ENCODE peak calls at places on chromosomes 13 and 19, in nine cellular contexts. One of them, this sample, is unnamed.

GRCh38 chr19:48683349-48683748 is 10.5 kb upstream of the NTN5 start:
- DNase-seq in A673: no peak
- DNase-seq in NCI-H1694: no peak
- DNase-seq in CD4-positive, CD25-positive, alpha-beta regulatory T cell: no peak
- DNase-seq in osteocyte: no peak
- DNase-seq in psoas muscle: peak
- DNase-seq in nephron progenitor cell: no peak
- DNase-seq in LHCN-M2: no peak
- DNase-seq in hypothalamus: peak
- DNase-seq in this sample: no peak

GRCh38 chr19:4582980-4583842 is 23.7 kb upstream of the SEMA6B start:
- DNase-seq in A673: no peak
- DNase-seq in NCI-H1694: no peak
- DNase-seq in CD4-positive, CD25-positive, alpha-beta regulatory T cell: no peak
- DNase-seq in osteocyte: no peak
- DNase-seq in psoas muscle: no peak
- DNase-seq in nephron progenitor cell: no peak
- DNase-seq in LHCN-M2: peak
- DNase-seq in hypothalamus: no peak
- DNase-seq in this sample: no peak

GRCh38 chr19:42657551-42657950 is 62.8 kb upstream of the CEACAM8 start:
- DNase-seq in A673: no peak
- DNase-seq in NCI-H1694: no peak
- DNase-seq in CD4-positive, CD25-positive, alpha-beta regulatory T cell: no peak
- DNase-seq in osteocyte: no peak
- DNase-seq in psoas muscle: no peak
- DNase-seq in nephron progenitor cell: no peak
- DNase-seq in LHCN-M2: no peak
- DNase-seq in hypothalamus: no peak
- DNase-seq in this sample: no peak

GRCh38 chr13:23570099-23570926 is at the start of gene TNFRSF19:
- DNase-seq in A673: peak
- DNase-seq in NCI-H1694: peak
- DNase-seq in CD4-positive, CD25-positive, alpha-beta regulatory T cell: no peak
- DNase-seq in osteocyte: no peak
- DNase-seq in psoas muscle: no peak
- DNase-seq in nephron progenitor cell: peak
- DNase-seq in LHCN-M2: peak
- DNase-seq in hypothalamus: no peak
- DNase-seq in this sample: no peak

GRCh38 chr13:109323338-109323737 is 463.0 kb downstream of the IRS2 start:
- DNase-seq in A673: no peak
- DNase-seq in NCI-H1694: no peak
- DNase-seq in CD4-positive, CD25-positive, alpha-beta regulatory T cell: no peak
- DNase-seq in osteocyte: no peak
- DNase-seq in psoas muscle: no peak
- DNase-seq in nephron progenitor cell: no peak
- DNase-seq in LHCN-M2: no peak
- DNase-seq in hypothalamus: no peak
- DNase-seq in this sample: no peak

GRCh38 chr19:30449673-30450072 is 77.5 kb downstream of the ZNF536 start:
- DNase-seq in A673: no peak
- DNase-seq in NCI-H1694: no peak
- DNase-seq in CD4-positive, CD25-positive, alpha-beta regulatory T cell: no peak
- DNase-seq in osteocyte: no peak
- DNase-seq in psoas muscle: no peak
- DNase-seq in nephron progenitor cell: no peak
- DNase-seq in LHCN-M2: no peak
- DNase-seq in hypothalamus: no peak
- DNase-seq in this sample: no peak

GRCh38 chr19:39480337-39481228 is at the start of gene TIMM50:
- DNase-seq in A673: peak
- DNase-seq in NCI-H1694: peak
- DNase-seq in CD4-positive, CD25-positive, alpha-beta regulatory T cell: peak
- DNase-seq in osteocyte: peak
- DNase-seq in psoas muscle: peak
- DNase-seq in nephron progenitor cell: peak
- DNase-seq in LHCN-M2: peak
- DNase-seq in hypothalamus: peak
- DNase-seq in this sample: peak

GRCh38 chr19:33100894-33101644 is 20.1 kb downstream of the GPATCH1 start:
- DNase-seq in A673: no peak
- DNase-seq in NCI-H1694: no peak
- DNase-seq in CD4-positive, CD25-positive, alpha-beta regulatory T cell: no peak
- DNase-seq in osteocyte: no peak
- DNase-seq in psoas muscle: no peak
- DNase-seq in nephron progenitor cell: no peak
- DNase-seq in LHCN-M2: no peak
- DNase-seq in hypothalamus: no peak
- DNase-seq in this sample: no peak

GRCh38 chr19:14487370-14488125 is 8.4 kb downstream of the GIPC1 start:
- DNase-seq in A673: no peak
- DNase-seq in NCI-H1694: no peak
- DNase-seq in CD4-positive, CD25-positive, alpha-beta regulatory T cell: no peak
- DNase-seq in osteocyte: no peak
- DNase-seq in psoas muscle: no peak
- DNase-seq in nephron progenitor cell: no peak
- DNase-seq in LHCN-M2: no peak
- DNase-seq in hypothalamus: no peak
- DNase-seq in this sample: no peak

GRCh38 chr13:36297259-36297599 is 385 bp downstream of the CCDC169 start:
- DNase-seq in A673: peak
- DNase-seq in NCI-H1694: no peak
- DNase-seq in CD4-positive, CD25-positive, alpha-beta regulatory T cell: no peak
- DNase-seq in osteocyte: no peak
- DNase-seq in psoas muscle: no peak
- DNase-seq in nephron progenitor cell: no peak
- DNase-seq in LHCN-M2: peak
- DNase-seq in hypothalamus: no peak
- DNase-seq in this sample: no peak

GRCh38 chr13:38688674-38689073 is 1.8 kb downstream of the FREM2 start:
- DNase-seq in A673: no peak
- DNase-seq in NCI-H1694: no peak
- DNase-seq in CD4-positive, CD25-positive, alpha-beta regulatory T cell: no peak
- DNase-seq in osteocyte: no peak
- DNase-seq in psoas muscle: no peak
- DNase-seq in nephron progenitor cell: no peak
- DNase-seq in LHCN-M2: no peak
- DNase-seq in hypothalamus: no peak
- DNase-seq in this sample: no peak

GRCh38 chr13:75705395-75705794 is 69.3 kb downstream of the LMO7 start:
- DNase-seq in A673: no peak
- DNase-seq in NCI-H1694: no peak
- DNase-seq in CD4-positive, CD25-positive, alpha-beta regulatory T cell: no peak
- DNase-seq in osteocyte: no peak
- DNase-seq in psoas muscle: no peak
- DNase-seq in nephron progenitor cell: no peak
- DNase-seq in LHCN-M2: peak
- DNase-seq in hypothalamus: no peak
- DNase-seq in this sample: no peak

GRCh38 chr19:12954150-12954962 is 2.7 kb downstream of the GADD45GIP1 start:
- DNase-seq in A673: no peak
- DNase-seq in NCI-H1694: no peak
- DNase-seq in CD4-positive, CD25-positive, alpha-beta regulatory T cell: no peak
- DNase-seq in osteocyte: no peak
- DNase-seq in psoas muscle: no peak
- DNase-seq in nephron progenitor cell: no peak
- DNase-seq in LHCN-M2: no peak
- DNase-seq in hypothalamus: no peak
- DNase-seq in this sample: no peak

GRCh38 chr13:99434258-99434788 is 66.9 kb upstream of the TM9SF2 start:
- DNase-seq in A673: no peak
- DNase-seq in NCI-H1694: no peak
- DNase-seq in CD4-positive, CD25-positive, alpha-beta regulatory T cell: peak
- DNase-seq in osteocyte: no peak
- DNase-seq in psoas muscle: no peak
- DNase-seq in nephron progenitor cell: no peak
- DNase-seq in LHCN-M2: no peak
- DNase-seq in hypothalamus: no peak
- DNase-seq in this sample: peak

GRCh38 chr13:98014766-98015165 is 61.3 kb downstream of the IPO5 start:
- DNase-seq in A673: peak
- DNase-seq in NCI-H1694: no peak
- DNase-seq in CD4-positive, CD25-positive, alpha-beta regulatory T cell: no peak
- DNase-seq in osteocyte: no peak
- DNase-seq in psoas muscle: no peak
- DNase-seq in nephron progenitor cell: no peak
- DNase-seq in LHCN-M2: peak
- DNase-seq in hypothalamus: no peak
- DNase-seq in this sample: no peak

GRCh38 chr13:102020611-102021216 is 381.1 kb downstream of the FGF14 start:
- DNase-seq in A673: no peak
- DNase-seq in NCI-H1694: no peak
- DNase-seq in CD4-positive, CD25-positive, alpha-beta regulatory T cell: no peak
- DNase-seq in osteocyte: no peak
- DNase-seq in psoas muscle: no peak
- DNase-seq in nephron progenitor cell: no peak
- DNase-seq in LHCN-M2: no peak
- DNase-seq in hypothalamus: no peak
- DNase-seq in this sample: no peak

GRCh38 chr13:102597029-102598015 is 536 bp downstream of the TPP2 start:
- DNase-seq in A673: peak
- DNase-seq in NCI-H1694: no peak
- DNase-seq in CD4-positive, CD25-positive, alpha-beta regulatory T cell: peak
- DNase-seq in osteocyte: no peak
- DNase-seq in psoas muscle: peak
- DNase-seq in nephron progenitor cell: peak
- DNase-seq in LHCN-M2: peak
- DNase-seq in hypothalamus: no peak
- DNase-seq in this sample: no peak

GRCh38 chr13:24263652-24264051 is 45.7 kb upstream of the C1QTNF9 start:
- DNase-seq in A673: no peak
- DNase-seq in NCI-H1694: no peak
- DNase-seq in CD4-positive, CD25-positive, alpha-beta regulatory T cell: no peak
- DNase-seq in osteocyte: no peak
- DNase-seq in psoas muscle: no peak
- DNase-seq in nephron progenitor cell: no peak
- DNase-seq in LHCN-M2: no peak
- DNase-seq in hypothalamus: no peak
- DNase-seq in this sample: no peak

GRCh38 chr19:728011-728410 is 19.3 kb downstream of the PALM start:
- DNase-seq in A673: peak
- DNase-seq in NCI-H1694: no peak
- DNase-seq in CD4-positive, CD25-positive, alpha-beta regulatory T cell: no peak
- DNase-seq in osteocyte: no peak
- DNase-seq in psoas muscle: peak
- DNase-seq in nephron progenitor cell: no peak
- DNase-seq in LHCN-M2: no peak
- DNase-seq in hypothalamus: no peak
- DNase-seq in this sample: no peak

GRCh38 chr13:94950303-94950702 is 238.0 kb upstream of the SOX21 start:
- DNase-seq in A673: no peak
- DNase-seq in NCI-H1694: no peak
- DNase-seq in CD4-positive, CD25-positive, alpha-beta regulatory T cell: no peak
- DNase-seq in osteocyte: no peak
- DNase-seq in psoas muscle: no peak
- DNase-seq in nephron progenitor cell: no peak
- DNase-seq in LHCN-M2: no peak
- DNase-seq in hypothalamus: no peak
- DNase-seq in this sample: no peak

This sample was measured in GM12864.